ENCODE peak calls at places on chromosomes 5 and 9, in nine cellular contexts. I is progenitor cell of endocrine pancreas, C is NCI-H2029, P is GM20000, A is right atrium auricular region, U is H54, Y is smooth muscle cell of the brain vasculature, O is IMR-90, W is AML-193. K is an unnamed sample.

GRCh38 chr5:157358871-157359270 is 92.9 kb downstream of the CYFIP2 start:
- DNase-seq in I (no peak), C (no peak), P (no peak), A (peak; percentile 28), U (no peak), Y (no peak), O (no peak), W (no peak), K (no peak)

GRCh38 chr5:138064526-138064925 is 19.3 kb upstream of the WNT8A start:
- DNase-seq in I (no peak), C (no peak), P (no peak), A (no peak), U (no peak), Y (no peak), O (no peak), W (no peak), K (no peak)

GRCh38 chr5:73447234-73448071 is 1.1 kb downstream of the FOXD1 start:
- DNase-seq in I (peak; percentile 32), C (peak; percentile 45), P (peak; percentile 66), A (no peak), U (no peak), Y (no peak), O (peak; percentile 75), W (no peak), K (peak; percentile 67)

GRCh38 chr9:13295556-13295955 is 16.1 kb upstream of the MPDZ start:
- DNase-seq in I (no peak), C (no peak), P (no peak), A (no peak), U (no peak), Y (no peak), O (no peak), W (no peak), K (peak; percentile 3)

GRCh38 chr5:122715095-122715494 is 59.8 kb upstream of the SNX2 start:
- DNase-seq in I (no peak), C (no peak), P (no peak), A (no peak), U (no peak), Y (no peak), O (peak; percentile 6), W (no peak), K (no peak)

GRCh38 chr5:57839025-57839424 is 356.4 kb upstream of the ACTBL2 start:
- DNase-seq in I (no peak), C (no peak), P (no peak), A (no peak), U (no peak), Y (no peak), O (no peak), W (no peak), K (no peak)

GRCh38 chr9:115891929-115892328 is 261.7 kb upstream of the PAPPA start:
- DNase-seq in I (no peak), C (no peak), P (no peak), A (no peak), U (no peak), Y (no peak), O (peak; percentile 86), W (no peak), K (no peak)

GRCh38 chr5:134053840-134054338 is 49.1 kb upstream of the VDAC1 start:
- DNase-seq in I (no peak), C (no peak), P (no peak), A (no peak), U (peak; percentile 58), Y (no peak), O (peak; percentile 8), W (no peak), K (peak; percentile 43)

GRCh38 chr5:83405662-83406061 is 65.9 kb upstream of the VCAN start:
- DNase-seq in I (no peak), C (no peak), P (no peak), A (no peak), U (no peak), Y (no peak), O (no peak), W (no peak), K (no peak)

GRCh38 chr9:126672634-126673284 is 59.0 kb downstream of the LMX1B start:
- DNase-seq in I (no peak), C (no peak), P (no peak), A (no peak), U (no peak), Y (no peak), O (no peak), W (no peak), K (no peak)

GRCh38 chr5:8333977-8334376 is 465.0 kb downstream of the MTRR start:
- DNase-seq in I (no peak), C (no peak), P (no peak), A (no peak), U (no peak), Y (no peak), O (no peak), W (no peak), K (no peak)

GRCh38 chr9:134625361-134626140 is 16.1 kb upstream of the COL5A1 start:
- DNase-seq in I (no peak), C (no peak), P (no peak), A (no peak), U (no peak), Y (no peak), O (peak; percentile 50), W (no peak), K (no peak)

GRCh38 chr5:34976347-34976746 is 47.0 kb downstream of the DNAJC21 start:
- DNase-seq in I (no peak), C (no peak), P (no peak), A (no peak), U (no peak), Y (no peak), O (no peak), W (no peak), K (no peak)

GRCh38 chr5:66136053-66136452 is 8.0 kb upstream of the SREK1 start:
- DNase-seq in I (no peak), C (no peak), P (no peak), A (no peak), U (no peak), Y (no peak), O (no peak), W (no peak), K (no peak)

GRCh38 chr9:6153425-6153824 is 62.2 kb upstream of the IL33 start:
- DNase-seq in I (no peak), C (no peak), P (no peak), A (no peak), U (no peak), Y (no peak), O (peak; percentile 20), W (no peak), K (no peak)

GRCh38 chr9:135076876-135077430 is 10.5 kb upstream of the OLFM1 start:
- DNase-seq in I (no peak), C (no peak), P (no peak), A (no peak), U (no peak), Y (no peak), O (no peak), W (no peak), K (no peak)

GRCh38 chr9:77495834-77496671 is 152.1 kb downstream of the GNA14 start:
- DNase-seq in I (no peak), C (no peak), P (no peak), A (no peak), U (no peak), Y (no peak), O (peak; percentile 23), W (no peak), K (no peak)

GRCh38 chr5:122170630-122171029 is 41.3 kb downstream of the ZNF474 start:
- DNase-seq in I (no peak), C (no peak), P (no peak), A (no peak), U (no peak), Y (no peak), O (peak; percentile 50), W (no peak), K (no peak)

GRCh38 chr9:74499770-74500583 is 2.8 kb downstream of the RORB start:
- DNase-seq in I (no peak), C (no peak), P (peak; percentile 8), A (no peak), U (no peak), Y (no peak), O (no peak), W (no peak), K (no peak)

GRCh38 chr9:16262467-16263261 is 607.8 kb downstream of the BNC2 start:
- DNase-seq in I (no peak), C (no peak), P (no peak), A (no peak), U (no peak), Y (no peak), O (peak; percentile 66), W (no peak), K (peak; percentile 37)

GRCh38 chr5:151082976-151083651 is 2.3 kb upstream of the TNIP1 start:
- DNase-seq in I (no peak), C (no peak), P (no peak), A (no peak), U (no peak), Y (no peak), O (peak; percentile 36), W (no peak), K (peak; percentile 82)

GRCh38 chr9:73230257-73230656 is 78.6 kb downstream of the ANXA1 start:
- DNase-seq in I (no peak), C (no peak), P (no peak), A (no peak), U (no peak), Y (no peak), O (no peak), W (peak; percentile 7), K (no peak)

GRCh38 chr9:80884180-80884579 is 805.2 kb downstream of the TLE1 start:
- DNase-seq in I (no peak), C (no peak), P (no peak), A (no peak), U (no peak), Y (no peak), O (no peak), W (no peak), K (no peak)

GRCh38 chr5:580436-580835 is 31.7 kb upstream of the CEP72 start:
- DNase-seq in I (no peak), C (no peak), P (no peak), A (no peak), U (no peak), Y (no peak), O (no peak), W (no peak), K (no peak)

GRCh38 chr9:91101598-91102168 is 260.0 kb downstream of the AUH start:
- DNase-seq in I (no peak), C (peak; percentile 58), P (no peak), A (no peak), U (no peak), Y (no peak), O (no peak), W (no peak), K (no peak)

GRCh38 chr9:112097712-112098688 is 77.1 kb downstream of the SUSD1 start:
- DNase-seq in I (peak; percentile 58), C (peak; percentile 65), P (peak; percentile 68), A (no peak), U (peak; percentile 50), Y (peak; percentile 43), O (peak; percentile 77), W (peak; percentile 73), K (peak; percentile 61)

GRCh38 chr9:129412814-129413536 is 207.9 kb downstream of the C9orf50 start:
- DNase-seq in I (no peak), C (peak; percentile 62), P (no peak), A (peak; percentile 88), U (peak; percentile 35), Y (peak; percentile 56), O (peak; percentile 78), W (peak; percentile 46), K (peak; percentile 67)

GRCh38 chr9:73073337-73074175 is 78.1 kb upstream of the ANXA1 start:
- DNase-seq in I (no peak), C (no peak), P (no peak), A (no peak), U (no peak), Y (no peak), O (no peak), W (no peak), K (peak; percentile 72)

GRCh38 chr9:113139953-113140352 is 10.9 kb upstream of the SLC31A2 start:
- DNase-seq in I (no peak), C (no peak), P (no peak), A (no peak), U (no peak), Y (no peak), O (no peak), W (no peak), K (no peak)

GRCh38 chr5:151222054-151222768 is 1.7 kb downstream of the CCDC69 start:
- DNase-seq in I (no peak), C (no peak), P (no peak), A (no peak), U (no peak), Y (no peak), O (no peak), W (no peak), K (no peak)

GRCh38 chr9:33329117-33329563 is 38.8 kb downstream of the NFX1 start:
- DNase-seq in I (no peak), C (no peak), P (no peak), A (peak; percentile 60), U (peak; percentile 35), Y (no peak), O (peak; percentile 94), W (no peak), K (peak; percentile 98)